ENCODE peak calls at places on chromosome 13, in five cellular contexts. J, R, W, A and G are unnamed samples.

GRCh38 chr13:73450583-73450982 is 391.8 kb downstream of the KLF5 start:
- DNase-seq in J (no peak), R (no peak), W (no peak), A (no peak), G (no peak)

GRCh38 chr13:105817011-105817410 is 718.5 kb downstream of the EFNB2 start:
- DNase-seq in J (no peak), R (no peak), W (no peak), A (no peak), G (no peak)

GRCh38 chr13:59873309-59873708 is 290.4 kb downstream of the DIAPH3 start:
- DNase-seq in J (no peak), R (no peak), W (no peak), A (no peak), G (no peak)

GRCh38 chr13:49063526-49063925 is 87.8 kb downstream of the FNDC3A start:
- DNase-seq in J (no peak), R (no peak), W (no peak), A (no peak), G (no peak)

GRCh38 chr13:110495376-110495775 is 66.1 kb downstream of the RAB20 start:
- DNase-seq in J (no peak), R (no peak), W (no peak), A (no peak), G (no peak)

GRCh38 chr13:38463047-38463446 is 113.4 kb downstream of the UFM1 start:
- DNase-seq in J (no peak), R (no peak), W (no peak), A (no peak), G (no peak)

GRCh38 chr13:67204731-67205130 is 25.4 kb downstream of the PCDH9 start:
- DNase-seq in J (no peak), R (no peak), W (no peak), A (no peak), G (no peak)

GRCh38 chr13:30616927-30617314 is 799 bp upstream of the USPL1 start:
- DNase-seq in J (peak; percentile 81), R (peak; percentile 71), W (peak; percentile 73), A (peak; percentile 79), G (peak; percentile 79)

GRCh38 chr13:50708461-50708860 is 135.0 kb downstream of the DLEU7 start:
- DNase-seq in J (no peak), R (no peak), W (peak; percentile 66), A (no peak), G (no peak)

GRCh38 chr13:111347438-111347837 is 27.0 kb downstream of the TEX29 start:
- DNase-seq in J (peak; percentile 38), R (no peak), W (no peak), A (no peak), G (no peak)

GRCh38 chr13:25378528-25378927 is 6.8 kb downstream of the ATP8A2 start:
- DNase-seq in J (no peak), R (no peak), W (no peak), A (no peak), G (no peak)

GRCh38 chr13:44796597-44797517 is 192.4 kb downstream of the NUFIP1 start:
- DNase-seq in J (no peak), R (no peak), W (peak; percentile 3), A (no peak), G (no peak)

GRCh38 chr13:72507394-72508199 is 219.8 kb downstream of the MZT1 start:
- DNase-seq in J (no peak), R (no peak), W (no peak), A (peak; percentile 10), G (no peak)

GRCh38 chr13:99153219-99153618 is 47.4 kb upstream of the UBAC2 start:
- DNase-seq in J (no peak), R (peak; percentile 8), W (no peak), A (peak; percentile 24), G (peak; percentile 19)

GRCh38 chr13:64397699-64398098 is 2832.4 kb downstream of the PCDH9 start:
- DNase-seq in J (no peak), R (peak; percentile 3), W (no peak), A (no peak), G (no peak)

GRCh38 chr13:36918246-36919060 is 1.6 kb downstream of the SMAD9 start:
- DNase-seq in J (no peak), R (peak; percentile 5), W (peak; percentile 48), A (peak; percentile 24), G (no peak)

GRCh38 chr13:20924758-20925394 is 22.3 kb upstream of the XPO4 start:
- DNase-seq in J (peak; percentile 76), R (peak; percentile 44), W (peak; percentile 88), A (peak; percentile 61), G (peak; percentile 78)

GRCh38 chr13:49739498-49740187 is 48.4 kb upstream of the EBPL start:
- DNase-seq in J (no peak), R (no peak), W (no peak), A (no peak), G (no peak)